ENCODE peak calls at places on chromosomes 6 and 20, in ten cellular contexts. One of them, this sample, is unnamed.

GRCh38 chr6:85404497-85405174 is 45.2 kb upstream of the NT5E start:
- DNase-seq in GM12878: no peak
- DNase-seq in effector memory CD8-positive, alpha-beta T cell: no peak
- DNase-seq in GM20000: no peak
- DNase-seq in tibial nerve: no peak
- DNase-seq in ecto neural progenitor cell: no peak
- DNase-seq in C1 segment of cervical spinal cord: no peak
- DNase-seq in IMR-90: peak; percentile 95
- DNase-seq in GM19239: no peak
- DNase-seq in central memory CD4-positive, alpha-beta T cell: no peak
- DNase-seq in this sample: no peak

GRCh38 chr6:170166511-170167122 is 124.3 kb downstream of the DLL1 start:
- DNase-seq in GM19239: no peak
- DNase-seq in effector memory CD8-positive, alpha-beta T cell: no peak
- DNase-seq in GM12878: no peak
- DNase-seq in ecto neural progenitor cell: no peak
- DNase-seq in central memory CD4-positive, alpha-beta T cell: no peak
- DNase-seq in GM20000: no peak
- DNase-seq in tibial nerve: no peak
- DNase-seq in C1 segment of cervical spinal cord: no peak
- DNase-seq in IMR-90: no peak
- DNase-seq in this sample: no peak

GRCh38 chr6:21185849-21186478 is 407.6 kb upstream of the SOX4 start:
- DNase-seq in IMR-90: no peak
- DNase-seq in central memory CD4-positive, alpha-beta T cell: no peak
- DNase-seq in GM19239: no peak
- DNase-seq in ecto neural progenitor cell: peak; percentile 77
- DNase-seq in GM20000: no peak
- DNase-seq in GM12878: no peak
- DNase-seq in C1 segment of cervical spinal cord: no peak
- DNase-seq in tibial nerve: no peak
- DNase-seq in effector memory CD8-positive, alpha-beta T cell: no peak
- DNase-seq in this sample: no peak

GRCh38 chr20:33829636-33830035 is 18.5 kb downstream of the CHMP4B start:
- DNase-seq in GM19239: no peak
- DNase-seq in central memory CD4-positive, alpha-beta T cell: no peak
- DNase-seq in ecto neural progenitor cell: no peak
- DNase-seq in effector memory CD8-positive, alpha-beta T cell: no peak
- DNase-seq in GM12878: no peak
- DNase-seq in tibial nerve: no peak
- DNase-seq in IMR-90: no peak
- DNase-seq in GM20000: no peak
- DNase-seq in C1 segment of cervical spinal cord: no peak
- DNase-seq in this sample: no peak

GRCh38 chr6:25050356-25050755 is 114.6 kb upstream of the RIPOR2 start:
- DNase-seq in GM20000: peak; percentile 44
- DNase-seq in effector memory CD8-positive, alpha-beta T cell: peak; percentile 45
- DNase-seq in GM19239: no peak
- DNase-seq in tibial nerve: no peak
- DNase-seq in ecto neural progenitor cell: no peak
- DNase-seq in central memory CD4-positive, alpha-beta T cell: peak; percentile 61
- DNase-seq in IMR-90: peak; percentile 94
- DNase-seq in GM12878: no peak
- DNase-seq in C1 segment of cervical spinal cord: no peak
- DNase-seq in this sample: peak; percentile 29

GRCh38 chr20:42483694-42484303 is 705.9 kb downstream of the PTPRT start:
- DNase-seq in effector memory CD8-positive, alpha-beta T cell: no peak
- DNase-seq in central memory CD4-positive, alpha-beta T cell: no peak
- DNase-seq in GM19239: no peak
- DNase-seq in C1 segment of cervical spinal cord: peak; percentile 4
- DNase-seq in ecto neural progenitor cell: peak; percentile 77
- DNase-seq in tibial nerve: peak; percentile 10
- DNase-seq in GM12878: no peak
- DNase-seq in GM20000: no peak
- DNase-seq in IMR-90: no peak
- DNase-seq in this sample: no peak

GRCh38 chr6:31575335-31575901 is at the start of gene TNF:
- DNase-seq in IMR-90: no peak
- DNase-seq in GM19239: no peak
- DNase-seq in C1 segment of cervical spinal cord: peak; percentile 27
- DNase-seq in central memory CD4-positive, alpha-beta T cell: peak; percentile 76
- DNase-seq in tibial nerve: peak; percentile 41
- DNase-seq in ecto neural progenitor cell: no peak
- DNase-seq in GM20000: peak; percentile 81
- DNase-seq in effector memory CD8-positive, alpha-beta T cell: peak; percentile 59
- DNase-seq in GM12878: peak; percentile 91
- DNase-seq in this sample: peak; percentile 37

GRCh38 chr6:146433881-146434741 is 109.5 kb upstream of the RAB32 start:
- DNase-seq in GM20000: no peak
- DNase-seq in tibial nerve: no peak
- DNase-seq in GM12878: no peak
- DNase-seq in C1 segment of cervical spinal cord: no peak
- DNase-seq in IMR-90: no peak
- DNase-seq in central memory CD4-positive, alpha-beta T cell: no peak
- DNase-seq in ecto neural progenitor cell: peak; percentile 64
- DNase-seq in effector memory CD8-positive, alpha-beta T cell: no peak
- DNase-seq in GM19239: no peak
- DNase-seq in this sample: no peak

GRCh38 chr6:144615870-144616269 is 330.7 kb downstream of the UTRN start:
- DNase-seq in C1 segment of cervical spinal cord: no peak
- DNase-seq in ecto neural progenitor cell: no peak
- DNase-seq in IMR-90: no peak
- DNase-seq in central memory CD4-positive, alpha-beta T cell: no peak
- DNase-seq in effector memory CD8-positive, alpha-beta T cell: no peak
- DNase-seq in GM20000: no peak
- DNase-seq in GM19239: no peak
- DNase-seq in GM12878: no peak
- DNase-seq in tibial nerve: no peak
- DNase-seq in this sample: no peak

GRCh38 chr6:88916615-88917198 is 46.7 kb downstream of the RNGTT start:
- DNase-seq in tibial nerve: no peak
- DNase-seq in GM12878: no peak
- DNase-seq in GM20000: peak; percentile 4
- DNase-seq in effector memory CD8-positive, alpha-beta T cell: no peak
- DNase-seq in central memory CD4-positive, alpha-beta T cell: no peak
- DNase-seq in C1 segment of cervical spinal cord: no peak
- DNase-seq in GM19239: no peak
- DNase-seq in IMR-90: no peak
- DNase-seq in ecto neural progenitor cell: no peak
- DNase-seq in this sample: no peak

GRCh38 chr20:43977252-43977651 is 62.6 kb downstream of the TOX2 start:
- DNase-seq in GM20000: no peak
- DNase-seq in C1 segment of cervical spinal cord: no peak
- DNase-seq in GM19239: no peak
- DNase-seq in IMR-90: peak; percentile 20
- DNase-seq in tibial nerve: no peak
- DNase-seq in GM12878: no peak
- DNase-seq in effector memory CD8-positive, alpha-beta T cell: no peak
- DNase-seq in central memory CD4-positive, alpha-beta T cell: no peak
- DNase-seq in ecto neural progenitor cell: no peak
- DNase-seq in this sample: no peak

GRCh38 chr6:46059608-46060007 is 43.9 kb upstream of the CLIC5 start:
- DNase-seq in effector memory CD8-positive, alpha-beta T cell: no peak
- DNase-seq in C1 segment of cervical spinal cord: no peak
- DNase-seq in central memory CD4-positive, alpha-beta T cell: no peak
- DNase-seq in GM19239: no peak
- DNase-seq in GM20000: no peak
- DNase-seq in GM12878: no peak
- DNase-seq in tibial nerve: no peak
- DNase-seq in ecto neural progenitor cell: no peak
- DNase-seq in IMR-90: no peak
- DNase-seq in this sample: no peak

GRCh38 chr20:17655865-17656489 is 26.1 kb downstream of the RRBP1 start:
- DNase-seq in central memory CD4-positive, alpha-beta T cell: no peak
- DNase-seq in IMR-90: peak; percentile 67
- DNase-seq in effector memory CD8-positive, alpha-beta T cell: no peak
- DNase-seq in GM12878: peak; percentile 11
- DNase-seq in tibial nerve: no peak
- DNase-seq in ecto neural progenitor cell: no peak
- DNase-seq in GM20000: no peak
- DNase-seq in C1 segment of cervical spinal cord: no peak
- DNase-seq in GM19239: no peak
- DNase-seq in this sample: no peak

GRCh38 chr6:154542747-154543146 is 32.3 kb upstream of the CNKSR3 start:
- DNase-seq in GM12878: no peak
- DNase-seq in GM19239: no peak
- DNase-seq in tibial nerve: no peak
- DNase-seq in GM20000: no peak
- DNase-seq in central memory CD4-positive, alpha-beta T cell: no peak
- DNase-seq in C1 segment of cervical spinal cord: no peak
- DNase-seq in IMR-90: no peak
- DNase-seq in ecto neural progenitor cell: no peak
- DNase-seq in effector memory CD8-positive, alpha-beta T cell: no peak
- DNase-seq in this sample: no peak

GRCh38 chr6:120478650-120479049 is 855.6 kb downstream of the TBC1D32 start:
- DNase-seq in effector memory CD8-positive, alpha-beta T cell: no peak
- DNase-seq in central memory CD4-positive, alpha-beta T cell: no peak
- DNase-seq in IMR-90: no peak
- DNase-seq in GM20000: no peak
- DNase-seq in GM12878: no peak
- DNase-seq in GM19239: no peak
- DNase-seq in tibial nerve: no peak
- DNase-seq in C1 segment of cervical spinal cord: no peak
- DNase-seq in ecto neural progenitor cell: no peak
- DNase-seq in this sample: no peak

GRCh38 chr6:13229205-13230085 is 98.9 kb downstream of the TBC1D7 start:
- DNase-seq in ecto neural progenitor cell: no peak
- DNase-seq in tibial nerve: no peak
- DNase-seq in GM12878: peak; percentile 88
- DNase-seq in IMR-90: no peak
- DNase-seq in GM20000: peak; percentile 70
- DNase-seq in C1 segment of cervical spinal cord: no peak
- DNase-seq in central memory CD4-positive, alpha-beta T cell: peak; percentile 10
- DNase-seq in GM19239: peak; percentile 48
- DNase-seq in effector memory CD8-positive, alpha-beta T cell: peak; percentile 57
- DNase-seq in this sample: no peak

GRCh38 chr6:158608221-158608620 is 36.3 kb downstream of the DYNLT1 start:
- DNase-seq in tibial nerve: no peak
- DNase-seq in ecto neural progenitor cell: no peak
- DNase-seq in central memory CD4-positive, alpha-beta T cell: no peak
- DNase-seq in effector memory CD8-positive, alpha-beta T cell: no peak
- DNase-seq in GM20000: no peak
- DNase-seq in GM12878: no peak
- DNase-seq in IMR-90: no peak
- DNase-seq in GM19239: no peak
- DNase-seq in C1 segment of cervical spinal cord: no peak
- DNase-seq in this sample: no peak

GRCh38 chr6:73548458-73549446 is 27.9 kb upstream of the EEF1A1 start:
- DNase-seq in GM12878: no peak
- DNase-seq in C1 segment of cervical spinal cord: no peak
- DNase-seq in effector memory CD8-positive, alpha-beta T cell: no peak
- DNase-seq in GM19239: no peak
- DNase-seq in tibial nerve: no peak
- DNase-seq in central memory CD4-positive, alpha-beta T cell: no peak
- DNase-seq in ecto neural progenitor cell: no peak
- DNase-seq in IMR-90: no peak
- DNase-seq in GM20000: no peak
- DNase-seq in this sample: no peak

GRCh38 chr6:75493400-75494064 is at the start of gene FILIP1:
- DNase-seq in GM19239: no peak
- DNase-seq in IMR-90: peak; percentile 56
- DNase-seq in effector memory CD8-positive, alpha-beta T cell: no peak
- DNase-seq in C1 segment of cervical spinal cord: no peak
- DNase-seq in central memory CD4-positive, alpha-beta T cell: no peak
- DNase-seq in tibial nerve: peak; percentile 39
- DNase-seq in GM12878: no peak
- DNase-seq in ecto neural progenitor cell: peak; percentile 59
- DNase-seq in GM20000: no peak
- DNase-seq in this sample: no peak

GRCh38 chr20:20547221-20547875 is 165.1 kb downstream of the RALGAPA2 start:
- DNase-seq in central memory CD4-positive, alpha-beta T cell: no peak
- DNase-seq in C1 segment of cervical spinal cord: no peak
- DNase-seq in IMR-90: peak; percentile 81
- DNase-seq in GM12878: no peak
- DNase-seq in effector memory CD8-positive, alpha-beta T cell: no peak
- DNase-seq in GM19239: no peak
- DNase-seq in GM20000: peak; percentile 12
- DNase-seq in ecto neural progenitor cell: no peak
- DNase-seq in tibial nerve: no peak
- DNase-seq in this sample: no peak

GRCh38 chr6:444653-445275 is 53.2 kb downstream of the IRF4 start:
- DNase-seq in GM19239: no peak
- DNase-seq in central memory CD4-positive, alpha-beta T cell: peak; percentile 70
- DNase-seq in GM20000: no peak
- DNase-seq in ecto neural progenitor cell: no peak
- DNase-seq in C1 segment of cervical spinal cord: no peak
- DNase-seq in tibial nerve: no peak
- DNase-seq in IMR-90: no peak
- DNase-seq in GM12878: no peak
- DNase-seq in effector memory CD8-positive, alpha-beta T cell: no peak
- DNase-seq in this sample: peak; percentile 76

GRCh38 chr6:161444464-161444863 is 170.6 kb upstream of the AGPAT4 start:
- DNase-seq in effector memory CD8-positive, alpha-beta T cell: no peak
- DNase-seq in tibial nerve: no peak
- DNase-seq in central memory CD4-positive, alpha-beta T cell: no peak
- DNase-seq in GM20000: no peak
- DNase-seq in C1 segment of cervical spinal cord: peak; percentile 40
- DNase-seq in IMR-90: peak; percentile 24
- DNase-seq in ecto neural progenitor cell: no peak
- DNase-seq in GM19239: no peak
- DNase-seq in GM12878: no peak
- DNase-seq in this sample: no peak

GRCh38 chr20:57870597-57871236 is 160.9 kb upstream of the PMEPA1 start:
- DNase-seq in central memory CD4-positive, alpha-beta T cell: no peak
- DNase-seq in GM19239: no peak
- DNase-seq in tibial nerve: no peak
- DNase-seq in IMR-90: no peak
- DNase-seq in GM12878: no peak
- DNase-seq in effector memory CD8-positive, alpha-beta T cell: no peak
- DNase-seq in C1 segment of cervical spinal cord: no peak
- DNase-seq in GM20000: no peak
- DNase-seq in ecto neural progenitor cell: no peak
- DNase-seq in this sample: no peak

GRCh38 chr20:48878849-48879248 is 42.7 kb upstream of the ARFGEF2 start:
- DNase-seq in IMR-90: no peak
- DNase-seq in ecto neural progenitor cell: no peak
- DNase-seq in GM12878: no peak
- DNase-seq in GM20000: no peak
- DNase-seq in central memory CD4-positive, alpha-beta T cell: no peak
- DNase-seq in effector memory CD8-positive, alpha-beta T cell: no peak
- DNase-seq in tibial nerve: no peak
- DNase-seq in GM19239: no peak
- DNase-seq in C1 segment of cervical spinal cord: no peak
- DNase-seq in this sample: no peak

GRCh38 chr6:104956663-104957294 is at the start of gene LIN28B:
- DNase-seq in GM19239: no peak
- DNase-seq in GM20000: no peak
- DNase-seq in central memory CD4-positive, alpha-beta T cell: no peak
- DNase-seq in IMR-90: no peak
- DNase-seq in C1 segment of cervical spinal cord: no peak
- DNase-seq in GM12878: no peak
- DNase-seq in effector memory CD8-positive, alpha-beta T cell: no peak
- DNase-seq in tibial nerve: no peak
- DNase-seq in ecto neural progenitor cell: no peak
- DNase-seq in this sample: no peak

GRCh38 chr6:170081556-170081955 is 209.3 kb downstream of the DLL1 start:
- DNase-seq in C1 segment of cervical spinal cord: no peak
- DNase-seq in IMR-90: no peak
- DNase-seq in central memory CD4-positive, alpha-beta T cell: no peak
- DNase-seq in GM20000: no peak
- DNase-seq in GM19239: no peak
- DNase-seq in ecto neural progenitor cell: no peak
- DNase-seq in GM12878: no peak
- DNase-seq in tibial nerve: no peak
- DNase-seq in effector memory CD8-positive, alpha-beta T cell: no peak
- DNase-seq in this sample: no peak

GRCh38 chr6:147970970-147971369 is 371.7 kb upstream of the SASH1 start:
- DNase-seq in effector memory CD8-positive, alpha-beta T cell: no peak
- DNase-seq in GM12878: no peak
- DNase-seq in tibial nerve: no peak
- DNase-seq in GM20000: no peak
- DNase-seq in IMR-90: peak; percentile 5
- DNase-seq in GM19239: no peak
- DNase-seq in ecto neural progenitor cell: no peak
- DNase-seq in C1 segment of cervical spinal cord: no peak
- DNase-seq in central memory CD4-positive, alpha-beta T cell: no peak
- DNase-seq in this sample: no peak

GRCh38 chr6:17381429-17382147 is 11.8 kb upstream of the CAP2 start:
- DNase-seq in effector memory CD8-positive, alpha-beta T cell: no peak
- DNase-seq in tibial nerve: no peak
- DNase-seq in GM20000: no peak
- DNase-seq in GM12878: no peak
- DNase-seq in ecto neural progenitor cell: no peak
- DNase-seq in IMR-90: peak; percentile 83
- DNase-seq in GM19239: no peak
- DNase-seq in C1 segment of cervical spinal cord: peak; percentile 0
- DNase-seq in central memory CD4-positive, alpha-beta T cell: no peak
- DNase-seq in this sample: no peak